ENCODE peak calls at places on chromosomes 13 and 19, in ten cellular contexts. One of them, this sample, is unnamed.

GRCh38 chr13:97212540-97213146 is 9.5 kb upstream of the MBNL2 start:
- DNase-seq in fibroblast of pulmonary artery: peak
- DNase-seq in breast epithelium: no peak
- DNase-seq in AG09309: no peak
- DNase-seq in coronary artery: no peak
- DNase-seq in PC-3: peak
- DNase-seq in heart right ventricle: no peak
- DNase-seq in foreskin fibroblast: peak
- DNase-seq in mammary epithelial cell: peak
- DNase-seq in left lung: no peak
- DNase-seq in this sample: no peak

GRCh38 chr13:41603917-41604316 is 146.6 kb downstream of the RGCC start:
- DNase-seq in heart right ventricle: no peak
- DNase-seq in foreskin fibroblast: peak
- DNase-seq in fibroblast of pulmonary artery: peak
- DNase-seq in coronary artery: no peak
- DNase-seq in AG09309: no peak
- DNase-seq in breast epithelium: no peak
- DNase-seq in PC-3: peak
- DNase-seq in left lung: no peak
- DNase-seq in mammary epithelial cell: peak
- DNase-seq in this sample: no peak

GRCh38 chr13:29849731-29850212 is 645 bp downstream of the UBL3 start:
- DNase-seq in AG09309: no peak
- DNase-seq in mammary epithelial cell: peak
- DNase-seq in coronary artery: peak
- DNase-seq in breast epithelium: peak
- DNase-seq in left lung: peak
- DNase-seq in foreskin fibroblast: peak
- DNase-seq in fibroblast of pulmonary artery: peak
- DNase-seq in heart right ventricle: peak
- DNase-seq in PC-3: peak
- DNase-seq in this sample: peak

GRCh38 chr19:38024991-38025716 is 118.1 kb downstream of the SIPA1L3 start:
- DNase-seq in foreskin fibroblast: no peak
- DNase-seq in coronary artery: no peak
- DNase-seq in heart right ventricle: no peak
- DNase-seq in mammary epithelial cell: no peak
- DNase-seq in PC-3: no peak
- DNase-seq in breast epithelium: no peak
- DNase-seq in fibroblast of pulmonary artery: no peak
- DNase-seq in left lung: no peak
- DNase-seq in AG09309: no peak
- DNase-seq in this sample: no peak

GRCh38 chr19:46294475-46294874 is 2.4 kb upstream of the HIF3A start:
- DNase-seq in PC-3: no peak
- DNase-seq in coronary artery: no peak
- DNase-seq in heart right ventricle: no peak
- DNase-seq in left lung: no peak
- DNase-seq in fibroblast of pulmonary artery: no peak
- DNase-seq in AG09309: no peak
- DNase-seq in foreskin fibroblast: no peak
- DNase-seq in mammary epithelial cell: no peak
- DNase-seq in breast epithelium: no peak
- DNase-seq in this sample: no peak

GRCh38 chr19:16969127-16969526 is 57.5 kb downstream of the CPAMD8 start:
- DNase-seq in AG09309: no peak
- DNase-seq in breast epithelium: peak
- DNase-seq in heart right ventricle: no peak
- DNase-seq in mammary epithelial cell: peak
- DNase-seq in foreskin fibroblast: no peak
- DNase-seq in coronary artery: no peak
- DNase-seq in PC-3: peak
- DNase-seq in left lung: no peak
- DNase-seq in fibroblast of pulmonary artery: peak
- DNase-seq in this sample: no peak

GRCh38 chr19:3690551-3691371 is 9.5 kb downstream of the PIP5K1C start:
- DNase-seq in heart right ventricle: no peak
- DNase-seq in AG09309: no peak
- DNase-seq in mammary epithelial cell: no peak
- DNase-seq in PC-3: no peak
- DNase-seq in fibroblast of pulmonary artery: no peak
- DNase-seq in foreskin fibroblast: no peak
- DNase-seq in left lung: no peak
- DNase-seq in breast epithelium: no peak
- DNase-seq in coronary artery: no peak
- DNase-seq in this sample: no peak

GRCh38 chr13:51451467-51452390 is 1.1 kb downstream of the INTS6 start:
- DNase-seq in coronary artery: peak
- DNase-seq in foreskin fibroblast: peak
- DNase-seq in left lung: peak
- DNase-seq in fibroblast of pulmonary artery: peak
- DNase-seq in AG09309: no peak
- DNase-seq in heart right ventricle: peak
- DNase-seq in mammary epithelial cell: peak
- DNase-seq in PC-3: peak
- DNase-seq in breast epithelium: peak
- DNase-seq in this sample: no peak

GRCh38 chr13:33800646-33801186 is 17.2 kb upstream of the RFC3 start:
- DNase-seq in mammary epithelial cell: no peak
- DNase-seq in coronary artery: no peak
- DNase-seq in heart right ventricle: no peak
- DNase-seq in left lung: no peak
- DNase-seq in foreskin fibroblast: no peak
- DNase-seq in PC-3: no peak
- DNase-seq in AG09309: no peak
- DNase-seq in fibroblast of pulmonary artery: no peak
- DNase-seq in breast epithelium: no peak
- DNase-seq in this sample: no peak

DNA sequence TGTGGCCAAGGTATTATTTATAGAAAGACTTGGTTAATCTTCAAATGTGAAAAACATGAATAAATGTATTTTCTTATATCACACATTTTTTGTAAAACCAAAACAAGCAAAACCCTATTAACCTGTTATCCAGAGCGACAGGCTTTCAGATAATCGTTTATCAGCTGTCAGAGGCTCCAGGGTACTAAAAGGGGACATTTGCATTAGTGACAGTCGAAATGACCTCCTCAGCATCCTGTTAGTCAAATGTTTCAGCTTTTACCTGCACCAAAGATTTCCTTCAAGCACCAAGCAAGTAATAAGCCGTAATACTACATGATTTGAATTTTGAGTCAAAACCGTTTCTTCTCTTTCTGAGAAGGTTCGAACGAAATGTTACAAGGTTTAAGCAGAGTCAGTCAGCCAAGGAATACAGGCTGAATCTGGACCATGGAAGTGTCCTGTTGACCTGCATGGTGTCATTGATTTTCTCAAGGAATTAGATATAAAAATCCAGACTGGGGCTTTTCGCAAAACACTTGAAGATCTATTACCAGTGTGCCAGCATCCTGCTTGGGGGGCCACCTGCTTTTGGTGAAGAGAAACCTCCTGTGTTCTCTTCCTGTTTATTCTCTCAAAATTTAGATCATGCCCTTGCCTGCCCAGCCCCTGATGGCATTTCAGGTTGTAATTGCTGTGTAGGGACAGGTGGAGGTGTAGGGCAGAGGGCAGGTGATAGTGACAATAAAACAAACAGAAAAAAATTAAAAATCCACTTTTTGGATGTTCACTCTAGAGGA is 11.3 kb upstream of the RFC3 start:
- DNase-seq in PC-3: no peak
- DNase-seq in coronary artery: no peak
- DNase-seq in breast epithelium: no peak
- DNase-seq in fibroblast of pulmonary artery: no peak
- DNase-seq in mammary epithelial cell: no peak
- DNase-seq in heart right ventricle: no peak
- DNase-seq in AG09309: no peak
- DNase-seq in left lung: no peak
- DNase-seq in foreskin fibroblast: no peak
- DNase-seq in this sample: no peak
- H3K4me3 ChIP-seq in PC-3: no peak
- H3K4me3 ChIP-seq in coronary artery: no peak
- H3K4me3 ChIP-seq in breast epithelium: no peak
- H3K4me3 ChIP-seq in fibroblast of pulmonary artery: no peak
- H3K4me3 ChIP-seq in mammary epithelial cell: no peak
- H3K4me3 ChIP-seq in heart right ventricle: no peak
- H3K4me3 ChIP-seq in AG09309: no peak
- H3K4me3 ChIP-seq in left lung: no peak
- H3K4me3 ChIP-seq in foreskin fibroblast: no peak
- H3K4me3 ChIP-seq in this sample: no peak

DNA sequence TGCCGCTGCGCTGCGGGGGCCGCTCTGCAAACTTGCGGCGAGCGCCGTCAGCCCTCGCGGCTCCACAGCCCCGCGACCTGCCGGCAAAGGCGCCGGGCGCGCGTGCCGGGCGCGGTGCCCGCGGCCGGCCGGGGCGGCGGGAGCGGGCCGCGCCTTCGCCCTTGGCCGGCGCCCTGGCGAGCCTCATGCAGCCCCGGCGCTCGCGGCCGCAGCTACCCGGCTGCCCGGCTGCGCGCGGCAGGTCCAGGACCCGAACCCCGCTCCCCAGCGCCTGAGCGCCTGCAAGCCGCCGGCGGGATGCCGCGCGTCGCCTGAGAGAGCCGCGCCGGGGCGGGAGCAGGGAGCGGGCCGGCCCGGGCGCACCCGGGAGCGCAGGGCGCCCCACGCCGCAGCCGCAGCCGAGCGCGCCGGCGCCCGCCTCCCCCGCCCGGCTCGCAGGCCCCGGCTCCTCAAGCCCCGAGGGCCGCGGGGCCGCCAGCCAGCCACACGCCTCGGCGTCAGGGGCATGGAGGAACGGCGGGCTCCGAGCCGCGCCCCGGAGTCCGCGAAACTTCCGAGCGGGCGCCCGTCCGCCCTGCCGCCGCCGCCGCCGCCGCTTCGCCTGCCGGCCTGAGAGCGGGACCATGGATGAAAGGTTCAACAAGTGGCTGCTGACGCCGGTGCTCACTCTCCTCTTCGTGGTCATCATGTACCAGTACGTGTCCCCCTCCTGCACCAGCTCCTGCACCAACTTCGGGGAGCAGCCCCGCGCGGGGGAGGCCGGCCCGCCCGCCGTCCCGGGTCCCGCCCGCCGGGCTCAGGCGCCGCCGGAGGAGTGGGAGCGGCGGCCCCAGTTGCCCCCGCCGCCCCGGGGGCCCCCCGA is 564 bp downstream of the HS6ST3 start:
- DNase-seq in left lung: no peak
- DNase-seq in foreskin fibroblast: peak
- DNase-seq in coronary artery: no peak
- DNase-seq in AG09309: no peak
- DNase-seq in mammary epithelial cell: no peak
- DNase-seq in fibroblast of pulmonary artery: no peak
- DNase-seq in breast epithelium: no peak
- DNase-seq in PC-3: no peak
- DNase-seq in heart right ventricle: peak
- DNase-seq in this sample: no peak
- TF ChIP-seq CTCF in left lung: no peak
- TF ChIP-seq CTCF in foreskin fibroblast: no peak
- TF ChIP-seq CTCF in coronary artery: no peak
- TF ChIP-seq CTCF in AG09309: no peak
- TF ChIP-seq CTCF in mammary epithelial cell: no peak
- TF ChIP-seq CTCF in fibroblast of pulmonary artery: no peak
- TF ChIP-seq CTCF in breast epithelium: no peak
- TF ChIP-seq CTCF in PC-3: no peak
- TF ChIP-seq CTCF in heart right ventricle: no peak
- TF ChIP-seq CTCF in this sample: no peak

GRCh38 chr19:51549533-51550324 is 18.3 kb upstream of the SIGLEC6 start:
- DNase-seq in foreskin fibroblast: no peak
- DNase-seq in left lung: no peak
- DNase-seq in coronary artery: no peak
- DNase-seq in AG09309: no peak
- DNase-seq in breast epithelium: no peak
- DNase-seq in fibroblast of pulmonary artery: no peak
- DNase-seq in mammary epithelial cell: no peak
- DNase-seq in heart right ventricle: no peak
- DNase-seq in PC-3: no peak
- DNase-seq in this sample: no peak
- H3K4me3 ChIP-seq in foreskin fibroblast: no peak
- H3K4me3 ChIP-seq in left lung: no peak
- H3K4me3 ChIP-seq in coronary artery: no peak
- H3K4me3 ChIP-seq in AG09309: no peak
- H3K4me3 ChIP-seq in breast epithelium: no peak
- H3K4me3 ChIP-seq in fibroblast of pulmonary artery: no peak
- H3K4me3 ChIP-seq in mammary epithelial cell: no peak
- H3K4me3 ChIP-seq in heart right ventricle: no peak
- H3K4me3 ChIP-seq in PC-3: no peak
- H3K4me3 ChIP-seq in this sample: no peak

GRCh38 chr19:11596156-11596555 is 1.1 kb upstream of the ZNF627 start:
- DNase-seq in foreskin fibroblast: no peak
- DNase-seq in mammary epithelial cell: no peak
- DNase-seq in breast epithelium: no peak
- DNase-seq in PC-3: no peak
- DNase-seq in coronary artery: no peak
- DNase-seq in fibroblast of pulmonary artery: no peak
- DNase-seq in heart right ventricle: no peak
- DNase-seq in AG09309: no peak
- DNase-seq in left lung: no peak
- DNase-seq in this sample: no peak

GRCh38 chr19:11594084-11594483 is 3.2 kb upstream of the ZNF627 start:
- DNase-seq in fibroblast of pulmonary artery: no peak
- DNase-seq in heart right ventricle: no peak
- DNase-seq in foreskin fibroblast: no peak
- DNase-seq in PC-3: no peak
- DNase-seq in AG09309: no peak
- DNase-seq in mammary epithelial cell: no peak
- DNase-seq in left lung: no peak
- DNase-seq in coronary artery: no peak
- DNase-seq in breast epithelium: no peak
- DNase-seq in this sample: no peak

GRCh38 chr19:11598746-11599145 is 1.5 kb downstream of the ZNF627 start:
- DNase-seq in foreskin fibroblast: no peak
- DNase-seq in breast epithelium: no peak
- DNase-seq in heart right ventricle: no peak
- DNase-seq in coronary artery: no peak
- DNase-seq in mammary epithelial cell: no peak
- DNase-seq in PC-3: no peak
- DNase-seq in AG09309: no peak
- DNase-seq in fibroblast of pulmonary artery: no peak
- DNase-seq in left lung: no peak
- DNase-seq in this sample: no peak

GRCh38 chr19:11598103-11598483 is 810 bp downstream of the ZNF627 start:
- DNase-seq in mammary epithelial cell: no peak
- DNase-seq in AG09309: no peak
- DNase-seq in fibroblast of pulmonary artery: peak
- DNase-seq in heart right ventricle: no peak
- DNase-seq in foreskin fibroblast: no peak
- DNase-seq in coronary artery: no peak
- DNase-seq in PC-3: no peak
- DNase-seq in left lung: no peak
- DNase-seq in breast epithelium: no peak
- DNase-seq in this sample: no peak

DNA sequence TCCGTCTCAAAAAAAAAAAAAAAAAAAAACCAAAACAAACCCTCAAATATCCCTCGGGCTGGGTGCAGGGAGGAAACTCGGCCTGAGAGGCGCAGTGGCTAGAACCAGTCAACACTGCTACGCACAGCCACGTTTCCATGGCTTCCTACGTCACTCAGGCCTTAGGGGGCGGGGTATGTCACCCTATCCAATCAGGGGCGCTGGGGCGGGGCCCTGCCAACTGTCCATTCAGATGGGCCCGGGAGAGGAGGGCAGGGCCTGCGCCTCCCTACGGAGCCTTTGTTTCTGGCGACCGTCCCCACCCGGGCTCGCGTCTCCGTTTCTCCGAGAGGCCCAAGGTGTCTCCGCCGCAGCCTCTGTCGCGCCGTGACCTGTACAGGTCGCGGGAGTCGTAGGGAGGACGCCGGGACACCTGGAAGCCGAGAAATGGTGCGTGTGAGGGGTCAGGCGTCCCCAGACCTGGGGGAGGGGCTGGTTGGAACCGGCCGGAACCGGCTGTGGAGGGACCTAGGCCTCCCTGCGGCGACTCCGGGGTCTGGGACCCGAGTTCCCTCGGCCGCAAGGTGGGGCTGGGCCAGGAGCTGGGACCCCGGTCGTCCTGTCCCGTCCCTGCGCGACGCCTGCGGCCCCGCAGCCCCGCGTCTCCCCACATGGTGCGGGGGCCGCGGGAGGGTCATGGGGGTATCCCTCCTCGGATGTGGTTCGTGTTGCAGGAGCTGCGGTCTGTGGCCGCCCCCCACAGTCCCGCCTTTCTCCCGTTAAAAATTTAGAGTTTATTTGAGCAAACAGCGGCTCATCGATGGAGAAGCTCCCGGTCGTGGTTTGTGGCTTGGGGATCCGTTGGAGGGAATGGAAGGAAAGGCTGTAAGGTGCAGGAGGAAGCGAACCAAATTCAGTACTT is at the start of gene ZNF627:
- DNase-seq in left lung: peak
- DNase-seq in PC-3: peak
- DNase-seq in AG09309: peak
- DNase-seq in coronary artery: peak
- DNase-seq in fibroblast of pulmonary artery: peak
- DNase-seq in breast epithelium: peak
- DNase-seq in heart right ventricle: peak
- DNase-seq in mammary epithelial cell: peak
- DNase-seq in foreskin fibroblast: peak
- DNase-seq in this sample: peak
- TF ChIP-seq CTCF in left lung: no peak
- TF ChIP-seq CTCF in PC-3: no peak
- TF ChIP-seq CTCF in AG09309: peak
- TF ChIP-seq CTCF in coronary artery: no peak
- TF ChIP-seq CTCF in fibroblast of pulmonary artery: peak
- TF ChIP-seq CTCF in breast epithelium: peak
- TF ChIP-seq CTCF in heart right ventricle: peak
- TF ChIP-seq CTCF in mammary epithelial cell: no peak
- TF ChIP-seq CTCF in foreskin fibroblast: no peak
- TF ChIP-seq CTCF in this sample: peak